ENCODE peak calls at places on chromosomes 6 and 20, in eight cellular contexts. S, B, P, V, K, A, M and D are unnamed samples.

GRCh38 chr20:35129647-35130069 is 17.5 kb downstream of the EDEM2 start:
- DNase-seq in S (no peak), B (peak), P (no peak), V (no peak), K (no peak), A (no peak), M (no peak), D (no peak)

GRCh38 chr6:90338409-90338808 is 41.8 kb upstream of the BACH2 start:
- DNase-seq in S (no peak), B (no peak), P (no peak), V (no peak), K (no peak), A (peak), M (no peak), D (no peak)

GRCh38 chr20:23637282-23638221 is at the start of gene CST3:
- DNase-seq in S (no peak), B (peak), P (no peak), V (no peak), K (peak), A (peak), M (no peak), D (peak)

GRCh38 chr6:12718025-12718424 is 1.5 kb downstream of the PHACTR1 start:
- DNase-seq in S (no peak), B (no peak), P (no peak), V (no peak), K (no peak), A (peak), M (no peak), D (no peak)

GRCh38 chr20:32636821-32637220 is 36.9 kb downstream of the C20orf203 start:
- DNase-seq in S (no peak), B (no peak), P (no peak), V (no peak), K (no peak), A (no peak), M (no peak), D (no peak)

GRCh38 chr6:149052350-149053106 is 265.0 kb upstream of the TAB2 start:
- DNase-seq in S (no peak), B (no peak), P (no peak), V (no peak), K (no peak), A (no peak), M (peak), D (no peak)

GRCh38 chr6:50921968-50922367 is 103.3 kb downstream of the TFAP2B start:
- DNase-seq in S (no peak), B (no peak), P (no peak), V (no peak), K (no peak), A (no peak), M (no peak), D (no peak)

GRCh38 chr6:149170564-149171452 is 146.7 kb upstream of the TAB2 start:
- DNase-seq in S (no peak), B (no peak), P (no peak), V (no peak), K (no peak), A (no peak), M (no peak), D (no peak)

GRCh38 chr6:149443411-149444181 is 41.2 kb downstream of the ZC3H12D start:
- DNase-seq in S (no peak), B (no peak), P (no peak), V (no peak), K (peak), A (no peak), M (no peak), D (no peak)

GRCh38 chr6:72182337-72183246 is 296.2 kb downstream of the RIMS1 start:
- DNase-seq in S (no peak), B (no peak), P (no peak), V (no peak), K (peak), A (peak), M (no peak), D (peak)

GRCh38 chr6:56714982-56715456 is 72.3 kb upstream of the DST start:
- DNase-seq in S (no peak), B (no peak), P (no peak), V (no peak), K (no peak), A (peak), M (no peak), D (no peak)

GRCh38 chr6:98601697-98602096 is 232.7 kb upstream of the POU3F2 start:
- DNase-seq in S (no peak), B (no peak), P (no peak), V (no peak), K (no peak), A (no peak), M (no peak), D (peak)

GRCh38 chr6:20630136-20630535 is 95.9 kb downstream of the CDKAL1 start:
- DNase-seq in S (no peak), B (no peak), P (no peak), V (no peak), K (no peak), A (no peak), M (no peak), D (no peak)

GRCh38 chr6:36671687-36672375 is 6.7 kb upstream of the CDKN1A start:
- DNase-seq in S (no peak), B (no peak), P (no peak), V (no peak), K (no peak), A (no peak), M (no peak), D (no peak)

GRCh38 chr6:17476506-17476905 is 83.1 kb downstream of the CAP2 start:
- DNase-seq in S (no peak), B (no peak), P (no peak), V (no peak), K (no peak), A (no peak), M (no peak), D (peak)